ENCODE peak calls at places on chromosome 21, in seven cellular contexts. Z is SK-N-SH, J is HCT116, F is H1, S is HepG2, O is K562, V is GM12878. L is an unnamed sample.

GRCh38 chr21:42939581-42940413 is 14.4 kb upstream of the ERVH48-1 start:
- DNase-seq in O (no peak), V (no peak), S (peak), F (no peak), J (no peak), Z (no peak), L (no peak)

GRCh38 chr21:31803039-31804007 is 69.5 kb upstream of the HUNK start:
- DNase-seq in Z (no peak), F (no peak), S (no peak), J (no peak), O (no peak), V (no peak), L (no peak)

GRCh38 chr21:39938086-39938611 is 70.9 kb downstream of the PCP4 start:
- DNase-seq in Z (no peak), J (no peak), V (no peak), O (no peak), S (no peak), F (no peak), L (no peak)

GRCh38 chr21:18840239-18840638 is 436.7 kb upstream of the TMPRSS15 start:
- DNase-seq in S (no peak), Z (peak), O (no peak), V (no peak), J (peak), F (peak), L (peak)

GRCh38 chr21:38839683-38840286 is 34.1 kb downstream of the ETS2 start:
- DNase-seq in F (no peak), V (no peak), S (no peak), Z (no peak), J (peak), O (no peak), L (no peak)

GRCh38 chr21:15051652-15052554 is 12.9 kb downstream of the NRIP1 start:
- DNase-seq in F (no peak), O (no peak), V (no peak), S (no peak), Z (no peak), J (no peak), L (no peak)

GRCh38 chr21:31042080-31042464 is 3.8 kb upstream of the KRTAP19-8 start:
- DNase-seq in Z (no peak), S (no peak), O (no peak), V (no peak), J (no peak), F (no peak), L (no peak)

GRCh38 chr21:28633803-28634572 is 358.7 kb downstream of the LTN1 start:
- DNase-seq in Z (no peak), V (no peak), F (no peak), J (no peak), O (no peak), S (no peak), L (no peak)

GRCh38 chr21:39696620-39697019 is 48.4 kb upstream of the IGSF5 start:
- DNase-seq in J (no peak), O (no peak), S (no peak), Z (no peak), V (no peak), F (no peak), L (no peak)

GRCh38 chr21:18249542-18250152 is 5.0 kb downstream of the CHODL start:
- DNase-seq in V (no peak), J (no peak), S (no peak), O (no peak), Z (no peak), F (no peak), L (no peak)

GRCh38 chr21:42734323-42734971 is 81.0 kb downstream of the PDE9A start:
- DNase-seq in S (peak), F (no peak), V (no peak), J (no peak), O (no peak), Z (no peak), L (no peak)

GRCh38 chr21:23887709-23888303 is 1719.5 kb downstream of the MRPL39 start:
- DNase-seq in Z (no peak), J (no peak), O (no peak), F (no peak), V (no peak), S (no peak), L (no peak)

GRCh38 chr21:42846221-42846620 is 33.1 kb downstream of the WDR4 start:
- DNase-seq in F (no peak), Z (peak), V (no peak), O (no peak), J (no peak), S (no peak), L (no peak)

GRCh38 chr21:16978309-16978895 is 534.4 kb upstream of the CXADR start:
- DNase-seq in S (no peak), J (no peak), V (no peak), F (no peak), Z (no peak), O (no peak), L (no peak)

GRCh38 chr21:42757422-42757821 is 104.0 kb downstream of the PDE9A start:
- DNase-seq in J (no peak), O (no peak), Z (no peak), S (no peak), V (no peak), F (no peak), L (no peak)

GRCh38 chr21:32545948-32546441 is 39.3 kb downstream of the TCP10L start:
- DNase-seq in F (no peak), S (no peak), J (no peak), O (peak), V (no peak), Z (no peak), L (no peak)

GRCh38 chr21:32257952-32258785 is 20.7 kb downstream of the MIS18A start:
- DNase-seq in S (peak), J (peak), Z (peak), F (peak), V (no peak), O (peak), L (peak)

GRCh38 chr21:16193758-16194606 is 464.2 kb downstream of the USP25 start:
- DNase-seq in F (no peak), O (no peak), Z (no peak), J (no peak), V (no peak), S (no peak), L (peak)

GRCh38 chr21:29231781-29232548 is 66.8 kb upstream of the BACH1 start:
- DNase-seq in F (no peak), O (no peak), Z (no peak), S (no peak), V (no peak), J (no peak), L (no peak)

GRCh38 chr21:28091500-28091899 is 901.2 kb downstream of the LTN1 start:
- DNase-seq in F (no peak), O (no peak), V (no peak), S (no peak), J (no peak), Z (no peak), L (no peak)

GRCh38 chr21:15809818-15810217 is 80.0 kb downstream of the USP25 start:
- DNase-seq in Z (no peak), J (no peak), S (no peak), V (no peak), O (no peak), F (no peak), L (no peak)

GRCh38 chr21:17667256-17667655 is 54.6 kb upstream of the BTG3 start:
- DNase-seq in F (no peak), O (no peak), J (no peak), Z (no peak), V (no peak), S (no peak), L (no peak)

GRCh38 chr21:25842925-25843324 is 108.2 kb downstream of the GABPA start:
- DNase-seq in J (no peak), F (no peak), V (no peak), Z (no peak), O (no peak), S (no peak), L (no peak)

GRCh38 chr21:25850126-25850831 is 115.5 kb downstream of the GABPA start:
- DNase-seq in S (no peak), J (no peak), O (no peak), F (no peak), Z (no peak), V (no peak), L (no peak)

GRCh38 chr21:25845729-25846256 is 111.0 kb downstream of the GABPA start:
- DNase-seq in O (no peak), F (no peak), J (no peak), V (no peak), S (no peak), Z (no peak), L (no peak)

DNA sequence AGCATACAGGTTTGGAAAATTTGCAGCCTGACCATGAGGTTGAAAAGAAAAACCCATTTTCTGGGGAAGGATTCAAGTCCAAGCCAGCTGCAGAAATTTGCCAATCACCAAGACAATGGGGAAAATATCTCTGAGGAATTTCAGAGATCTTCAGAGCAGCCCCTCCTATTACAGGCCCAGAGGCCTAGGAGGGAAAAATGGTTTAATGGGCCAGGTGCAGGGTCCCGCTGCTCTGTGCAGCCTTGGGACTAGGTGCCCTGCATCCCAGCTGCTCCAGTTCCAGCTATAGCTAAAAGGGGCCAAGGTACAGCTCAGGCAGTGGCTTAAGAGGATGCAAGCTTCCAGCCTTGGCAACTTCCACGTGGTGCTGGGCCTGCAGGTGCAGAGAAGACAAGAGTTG is 113.5 kb downstream of the GABPA start:
- DNase-seq in J (no peak), F (no peak), V (no peak), S (no peak), O (no peak), Z (no peak), L (no peak)
- TF ChIP-seq YY1 in J (no peak), F (no peak), V (no peak), S (no peak), O (no peak), Z (no peak), L (no peak)

DNA sequence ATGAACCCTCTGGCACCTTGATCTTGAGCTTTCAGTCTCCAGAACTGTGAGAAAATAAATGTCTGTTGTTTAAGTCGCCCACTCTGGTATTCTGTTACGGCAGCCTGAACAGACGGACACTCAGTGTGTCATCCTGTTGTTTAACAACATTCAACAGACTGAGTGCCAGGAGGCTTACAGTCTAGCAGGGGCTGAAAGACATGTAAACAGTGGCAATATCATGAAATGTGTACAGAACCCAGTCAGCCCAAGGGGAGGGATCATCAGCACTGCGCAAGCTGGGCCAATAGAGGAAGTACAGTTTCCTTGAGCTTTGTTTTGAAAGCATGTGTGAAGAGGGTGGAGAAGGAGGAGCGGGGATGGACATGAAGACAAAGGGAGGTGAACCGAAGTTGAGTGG is 13.6 kb downstream of the DIP2A start:
- DNase-seq in V (no peak), F (no peak), Z (no peak), J (no peak), O (no peak), S (no peak), L (no peak)
- TF ChIP-seq YY1 in V (no peak), F (no peak), Z (no peak), J (no peak), O (no peak), S (no peak), L (no peak)

GRCh38 chr21:37207441-37208009 is 59.6 kb downstream of the VPS26C start:
- DNase-seq in J (peak), V (peak), O (no peak), F (no peak), Z (peak), S (peak), L (no peak)

GRCh38 chr21:37208741-37209225 is 58.4 kb downstream of the VPS26C start:
- DNase-seq in V (no peak), Z (no peak), J (no peak), S (no peak), F (no peak), O (no peak), L (no peak)

GRCh38 chr21:37206531-37206930 is 60.6 kb downstream of the VPS26C start:
- DNase-seq in Z (no peak), S (no peak), J (no peak), V (no peak), O (no peak), F (no peak), L (no peak)

GRCh38 chr21:37210017-37210593 is 57.0 kb downstream of the VPS26C start:
- DNase-seq in F (no peak), Z (no peak), O (no peak), V (no peak), S (no peak), J (no peak), L (no peak)

DNA sequence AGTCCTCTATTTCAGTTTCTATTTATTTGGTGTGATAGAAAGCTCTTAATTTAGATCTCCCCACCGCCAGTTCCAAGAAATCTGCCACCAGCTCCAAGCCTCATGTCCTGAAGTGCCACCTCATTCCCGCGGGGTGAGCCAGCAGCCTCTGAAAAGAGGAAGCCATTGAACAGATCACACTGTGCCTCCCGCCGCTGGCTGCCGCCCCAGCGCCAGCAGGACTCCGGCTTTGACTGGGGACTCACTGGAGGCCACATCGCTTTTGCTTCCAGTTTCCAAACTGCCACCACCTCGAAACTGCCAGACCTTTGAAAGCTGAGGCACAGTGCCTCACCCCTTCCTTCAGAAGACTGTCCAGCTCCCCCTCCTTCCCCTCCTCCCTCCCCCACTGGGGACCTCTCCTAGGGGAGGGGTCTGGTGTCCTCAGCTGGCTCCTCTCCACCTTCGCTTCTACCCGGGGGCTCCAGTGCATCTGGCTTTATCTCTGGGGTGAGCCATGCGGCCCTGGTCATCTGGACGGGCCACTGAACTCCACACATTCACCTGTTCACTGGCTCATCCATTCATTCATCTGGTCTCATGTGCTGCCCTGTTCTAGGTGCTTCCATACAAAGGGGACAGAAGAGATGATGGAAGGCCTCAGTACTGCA is 59.0 kb downstream of the VPS26C start:
- DNase-seq in V (peak), J (no peak), Z (peak), F (no peak), S (peak), O (peak), L (no peak)
- TF ChIP-seq YY1 in V (peak), J (no peak), Z (no peak), F (no peak), S (peak), O (peak), L (no peak)

GRCh38 chr21:34865922-34866271 is 183.2 kb downstream of the RUNX1 start:
- DNase-seq in V (peak), J (no peak), S (peak), F (peak), Z (no peak), O (no peak), L (peak)
- TF ChIP-seq YY1 in V (peak), J (no peak), S (no peak), F (no peak), Z (no peak), O (no peak), L (no peak)

DNA sequence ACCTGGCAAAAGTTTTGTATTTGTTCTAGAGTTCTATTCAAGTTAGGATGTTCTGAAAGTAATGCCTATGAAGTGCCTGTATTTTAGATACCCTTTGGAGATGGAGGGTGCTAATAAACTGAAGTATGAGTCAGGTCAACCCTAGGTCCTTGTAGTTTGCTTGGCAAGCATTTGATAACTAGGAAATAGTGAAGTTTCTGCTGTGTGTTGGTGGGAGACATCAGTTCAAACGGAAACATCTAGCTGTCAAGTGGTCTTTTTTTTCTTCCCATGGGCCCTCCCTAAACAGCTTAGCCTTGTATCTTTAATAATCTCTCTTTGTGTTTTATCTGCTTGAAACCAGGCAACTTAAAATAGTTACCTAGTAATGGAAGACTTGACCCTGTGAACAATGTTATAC is 4.5 kb downstream of the MRPS6 start:
- DNase-seq in Z (no peak), F (no peak), O (no peak), S (no peak), V (no peak), J (no peak), L (no peak)
- TF ChIP-seq YY1 in Z (no peak), F (no peak), O (no peak), S (no peak), V (no peak), J (no peak), L (no peak)

GRCh38 chr21:41477641-41478318 is 30.2 kb downstream of the TMPRSS2 start:
- DNase-seq in F (peak), V (no peak), S (no peak), Z (no peak), J (no peak), O (no peak), L (peak)
- TF ChIP-seq YY1 in F (no peak), V (no peak), S (no peak), Z (no peak), J (no peak), O (no peak), L (no peak)

DNA sequence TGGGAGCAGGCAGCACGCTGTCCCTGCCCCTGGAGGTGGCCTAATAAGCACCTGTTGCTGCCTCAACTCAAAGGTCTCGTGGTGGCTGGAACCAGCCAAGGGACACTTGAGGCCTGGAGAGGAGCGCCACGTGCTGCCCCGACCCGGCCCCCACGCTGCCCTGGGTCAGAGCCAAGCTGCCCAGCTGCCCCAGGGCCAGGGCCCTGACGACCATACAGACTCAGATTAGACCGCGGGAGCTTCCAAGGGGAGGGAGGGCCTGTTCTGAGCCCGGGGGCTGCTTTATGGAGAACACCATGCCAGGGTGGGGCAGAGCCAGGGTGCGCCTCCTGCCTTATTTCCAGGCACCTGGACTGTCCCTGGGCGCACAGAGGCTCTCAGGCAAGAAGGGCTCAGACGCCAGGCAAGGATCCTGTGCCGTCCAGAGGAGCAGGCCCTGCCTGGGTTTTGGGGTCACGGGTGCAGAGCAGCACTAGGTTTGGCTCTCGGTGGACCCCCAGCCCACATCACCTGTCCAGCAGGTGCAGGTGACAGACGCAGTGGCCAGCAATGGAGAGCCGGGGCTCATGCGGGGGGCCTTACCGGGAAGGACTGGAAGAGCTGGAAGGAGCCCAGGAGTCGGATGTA is 18.6 kb downstream of the KRTAP10-1 start:
- DNase-seq in V (no peak), F (no peak), J (no peak), Z (peak), S (no peak), O (no peak), L (no peak)
- TF ChIP-seq YY1 in V (no peak), F (no peak), J (no peak), Z (no peak), S (no peak), O (no peak), L (no peak)

L was measured in NT2/D1.